ENCODE peak calls at places on chromosome 15, in four cellular contexts. S is A549, G is dorsolateral prefrontal cortex, U is HL-60. A is an unnamed sample.

GRCh38 chr15:47397587-47397986 is 319.7 kb upstream of the SEMA6D start:
- DNase-seq in S (no peak), G (no peak), U (no peak), A (no peak)

GRCh38 chr15:31270767-31271166 is 55.9 kb upstream of the KLF13 start:
- DNase-seq in S (no peak), G (peak), U (no peak), A (no peak)

GRCh38 chr15:51108933-51109550 is 14.3 kb upstream of the TNFAIP8L3 start:
- DNase-seq in S (no peak), G (no peak), U (no peak), A (no peak)

GRCh38 chr15:51382787-51383186 is 41.3 kb downstream of the GLDN start:
- DNase-seq in S (peak), G (peak), U (no peak), A (no peak)

GRCh38 chr15:63063164-63063756 is 20.7 kb downstream of the TPM1 start:
- DNase-seq in S (no peak), G (no peak), U (no peak), A (no peak)

GRCh38 chr15:76776480-76776879 is 128.7 kb downstream of the SCAPER start:
- DNase-seq in S (no peak), G (no peak), U (no peak), A (no peak)

GRCh38 chr15:56222302-56222701 is 21.4 kb downstream of the RFX7 start:
- DNase-seq in S (no peak), G (no peak), U (no peak), A (no peak)

GRCh38 chr15:80202016-80202315 is 49.2 kb downstream of the FAH start:
- DNase-seq in S (no peak), G (no peak), U (no peak), A (no peak)

GRCh38 chr15:67383903-67384302 is 129.3 kb downstream of the IQCH start:
- DNase-seq in S (no peak), G (no peak), U (no peak), A (no peak)

GRCh38 chr15:96415513-96416217 is 85.2 kb downstream of the NR2F2 start:
- DNase-seq in S (no peak), G (no peak), U (no peak), A (no peak)

GRCh38 chr15:26075770-26076169 is 212.6 kb upstream of the ATP10A start:
- DNase-seq in S (no peak), G (no peak), U (no peak), A (no peak)

GRCh38 chr15:63135804-63136203 is 14.1 kb downstream of the LACTB start:
- DNase-seq in S (no peak), G (no peak), U (no peak), A (no peak)

GRCh38 chr15:32651229-32651837 is 9.8 kb downstream of the SCG5 start:
- DNase-seq in S (peak), G (peak), U (peak), A (peak)

GRCh38 chr15:73624530-73624929 is 8.7 kb downstream of the NPTN start:
- DNase-seq in S (no peak), G (no peak), U (no peak), A (no peak)

GRCh38 chr15:64356443-64357040 is 569 bp upstream of the CSNK1G1 start:
- DNase-seq in S (peak), G (no peak), U (no peak), A (no peak)
- TF ChIP-seq CTCF in S (peak), G (peak), U (no peak), A (peak)

DNA sequence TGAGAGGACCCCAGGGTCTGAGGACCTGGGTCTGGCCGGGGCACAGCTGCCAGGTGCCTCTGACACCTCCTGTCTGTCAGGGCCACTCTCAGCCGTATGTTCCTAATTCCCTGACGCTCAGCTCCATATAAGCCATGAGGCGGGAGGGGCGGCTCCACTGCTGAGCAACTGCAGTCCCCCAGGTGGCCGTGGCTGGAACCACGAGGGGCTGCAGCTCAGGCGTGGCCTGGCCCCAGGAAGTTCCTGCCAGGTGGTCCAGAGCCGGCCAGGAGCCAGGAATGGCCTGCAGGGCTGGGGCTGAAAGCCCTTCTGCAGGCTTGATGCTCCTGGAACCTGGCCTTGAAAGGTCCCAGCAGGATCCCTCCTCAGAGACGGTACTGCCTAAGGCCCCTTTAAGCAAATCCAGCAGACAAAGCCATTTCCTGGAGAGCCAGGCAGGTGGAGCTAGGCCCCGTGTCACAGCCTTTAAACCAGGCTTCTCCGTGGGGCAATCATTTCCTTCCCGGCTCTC is 118.0 kb downstream of the CHSY1 start:
- DNase-seq in S (no peak), G (no peak), U (no peak), A (no peak)
- TF ChIP-seq CTCF in S (no peak), G (no peak), U (no peak), A (no peak)

DNA sequence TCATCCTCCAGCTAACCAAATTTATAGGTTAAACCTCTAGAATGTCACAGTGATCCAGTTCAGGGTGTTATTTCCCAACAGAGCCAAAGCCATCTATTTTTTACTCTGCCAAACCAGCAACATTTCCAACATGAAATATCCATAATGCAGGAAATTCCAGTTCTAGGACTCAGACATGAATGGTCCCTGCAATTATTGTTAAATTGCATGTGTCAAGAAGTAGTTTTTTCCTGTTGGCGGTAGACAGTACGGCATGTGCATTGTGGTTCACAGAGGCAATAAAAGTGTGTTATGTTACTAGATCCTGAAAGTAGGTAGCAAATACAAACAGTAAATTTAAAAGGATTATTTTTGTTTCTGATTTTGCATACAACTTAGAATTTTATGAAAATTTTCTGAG is 215.7 kb upstream of the THBS1 start:
- DNase-seq in S (no peak), G (no peak), U (no peak), A (no peak)
- TF ChIP-seq CTCF in S (no peak), G (no peak), U (no peak), A (no peak)

GRCh38 chr15:85559530-85559929 is 179.1 kb downstream of the AKAP13 start:
- DNase-seq in S (no peak), G (no peak), U (no peak), A (no peak)

GRCh38 chr15:85563328-85563727 is 182.9 kb downstream of the AKAP13 start:
- DNase-seq in S (no peak), G (no peak), U (no peak), A (no peak)

GRCh38 chr15:85564686-85565085 is 184.3 kb downstream of the AKAP13 start:
- DNase-seq in S (no peak), G (no peak), U (no peak), A (no peak)

GRCh38 chr15:85562824-85563223 is 182.4 kb downstream of the AKAP13 start:
- DNase-seq in S (no peak), G (no peak), U (no peak), A (no peak)

DNA sequence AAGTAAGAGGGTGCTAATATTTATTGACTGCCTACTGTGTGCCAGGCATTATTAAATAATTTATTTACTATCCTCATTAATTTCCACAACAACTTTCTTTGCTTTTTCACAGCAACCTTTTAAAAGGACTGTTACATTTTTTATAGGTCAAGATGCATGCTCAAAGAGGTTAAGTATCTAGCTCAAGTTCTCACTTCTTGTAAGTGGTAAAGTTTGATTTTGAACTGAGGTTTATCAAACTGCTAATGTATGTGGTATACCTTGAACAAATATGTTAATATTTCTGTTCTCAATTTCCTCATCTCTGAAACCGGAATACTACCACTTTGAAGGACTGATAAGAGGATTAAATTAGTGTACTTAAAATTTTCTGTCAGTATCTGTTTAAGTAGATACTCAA is 183.3 kb downstream of the AKAP13 start:
- DNase-seq in S (no peak), G (no peak), U (no peak), A (no peak)
- TF ChIP-seq CTCF in S (no peak), G (no peak), U (no peak), A (no peak)

GRCh38 chr15:57280464-57280863 is 95.8 kb upstream of the CGNL1 start:
- DNase-seq in S (no peak), G (no peak), U (no peak), A (no peak)
- TF ChIP-seq CTCF in S (no peak), G (no peak), U (no peak), A (no peak)

A was measured in D721Med.